ENCODE peak calls at places on chromosomes 13 and 19, in five cellular contexts. One of them, this sample, is unnamed.

GRCh38 chr13:37065893-37066526 is 6.5 kb upstream of the SUPT20H start:
- DNase-seq in fibroblast of mammary gland: no peak
- DNase-seq in EH: no peak
- DNase-seq in hypothalamus: no peak
- DNase-seq in Calu3: no peak
- DNase-seq in this sample: no peak

GRCh38 chr13:27961227-27962085 is 7.7 kb downstream of the CDX2 start:
- DNase-seq in Calu3: no peak
- DNase-seq in EH: no peak
- DNase-seq in fibroblast of mammary gland: no peak
- DNase-seq in hypothalamus: no peak
- DNase-seq in this sample: peak

GRCh38 chr13:114102521-114103288 is 29.7 kb downstream of the RASA3 start:
- DNase-seq in EH: no peak
- DNase-seq in Calu3: no peak
- DNase-seq in fibroblast of mammary gland: no peak
- DNase-seq in hypothalamus: no peak
- DNase-seq in this sample: peak

GRCh38 chr13:30743319-30744055 is 8.1 kb downstream of the ALOX5AP start:
- DNase-seq in Calu3: peak
- DNase-seq in EH: peak
- DNase-seq in fibroblast of mammary gland: peak
- DNase-seq in hypothalamus: no peak
- DNase-seq in this sample: no peak

GRCh38 chr13:114115191-114115671 is 17.2 kb downstream of the RASA3 start:
- DNase-seq in fibroblast of mammary gland: peak
- DNase-seq in Calu3: peak
- DNase-seq in EH: peak
- DNase-seq in hypothalamus: no peak
- DNase-seq in this sample: peak

GRCh38 chr13:74203576-74203975 is 69.4 kb upstream of the KLF12 start:
- DNase-seq in EH: peak
- DNase-seq in Calu3: no peak
- DNase-seq in fibroblast of mammary gland: peak
- DNase-seq in hypothalamus: no peak
- DNase-seq in this sample: no peak

GRCh38 chr19:4916292-4917082 is 7.2 kb downstream of the UHRF1 start:
- DNase-seq in Calu3: no peak
- DNase-seq in fibroblast of mammary gland: no peak
- DNase-seq in EH: no peak
- DNase-seq in hypothalamus: no peak
- DNase-seq in this sample: no peak

GRCh38 chr19:45607071-45608029 is 5.3 kb upstream of the GPR4 start:
- DNase-seq in Calu3: peak
- DNase-seq in fibroblast of mammary gland: peak
- DNase-seq in hypothalamus: peak
- DNase-seq in EH: peak
- DNase-seq in this sample: peak

GRCh38 chr19:53881482-53882390 is at the start of gene PRKCG:
- DNase-seq in hypothalamus: peak
- DNase-seq in Calu3: peak
- DNase-seq in EH: no peak
- DNase-seq in fibroblast of mammary gland: no peak
- DNase-seq in this sample: no peak

GRCh38 chr19:51296331-51297093 is 14.9 kb upstream of the IGLON5 start:
- DNase-seq in hypothalamus: no peak
- DNase-seq in EH: no peak
- DNase-seq in Calu3: no peak
- DNase-seq in fibroblast of mammary gland: no peak
- DNase-seq in this sample: no peak

GRCh38 chr13:59342396-59342795 is 821.3 kb downstream of the DIAPH3 start:
- DNase-seq in fibroblast of mammary gland: no peak
- DNase-seq in hypothalamus: no peak
- DNase-seq in Calu3: no peak
- DNase-seq in EH: no peak
- DNase-seq in this sample: no peak

GRCh38 chr13:80705371-80706163 is 364.6 kb upstream of the SPRY2 start:
- DNase-seq in fibroblast of mammary gland: no peak
- DNase-seq in hypothalamus: no peak
- DNase-seq in Calu3: no peak
- DNase-seq in EH: no peak
- DNase-seq in this sample: peak

GRCh38 chr19:47099576-47100050 is 14.0 kb downstream of the ZC3H4 start:
- DNase-seq in fibroblast of mammary gland: no peak
- DNase-seq in EH: no peak
- DNase-seq in Calu3: no peak
- DNase-seq in hypothalamus: no peak
- DNase-seq in this sample: no peak

GRCh38 chr13:112069063-112069726 is 2.2 kb downstream of the SOX1 start:
- DNase-seq in fibroblast of mammary gland: no peak
- DNase-seq in Calu3: no peak
- DNase-seq in EH: no peak
- DNase-seq in hypothalamus: no peak
- DNase-seq in this sample: no peak

GRCh38 chr13:81480634-81481033 is 1139.7 kb upstream of the SPRY2 start:
- DNase-seq in hypothalamus: no peak
- DNase-seq in EH: no peak
- DNase-seq in fibroblast of mammary gland: no peak
- DNase-seq in Calu3: no peak
- DNase-seq in this sample: no peak

GRCh38 chr13:24304620-24305019 is 4.8 kb upstream of the C1QTNF9 start:
- DNase-seq in hypothalamus: no peak
- DNase-seq in EH: no peak
- DNase-seq in Calu3: no peak
- DNase-seq in fibroblast of mammary gland: no peak
- DNase-seq in this sample: no peak

GRCh38 chr19:5141926-5142724 is 173.2 kb downstream of the KDM4B start:
- DNase-seq in hypothalamus: no peak
- DNase-seq in EH: no peak
- DNase-seq in fibroblast of mammary gland: no peak
- DNase-seq in Calu3: no peak
- DNase-seq in this sample: no peak

GRCh38 chr19:38032151-38032550 is 125.1 kb downstream of the SIPA1L3 start:
- DNase-seq in Calu3: no peak
- DNase-seq in EH: peak
- DNase-seq in hypothalamus: no peak
- DNase-seq in fibroblast of mammary gland: peak
- DNase-seq in this sample: no peak

GRCh38 chr13:98301721-98302120 is 124.7 kb upstream of the RNF113B start:
- DNase-seq in Calu3: no peak
- DNase-seq in hypothalamus: no peak
- DNase-seq in EH: peak
- DNase-seq in fibroblast of mammary gland: no peak
- DNase-seq in this sample: no peak

GRCh38 chr19:7970716-7971448 is 27.4 kb upstream of the TIMM44 start:
- DNase-seq in hypothalamus: no peak
- DNase-seq in EH: peak
- DNase-seq in Calu3: peak
- DNase-seq in fibroblast of mammary gland: peak
- DNase-seq in this sample: no peak

GRCh38 chr19:31533114-31533513 is 183.9 kb upstream of the TSHZ3 start:
- DNase-seq in fibroblast of mammary gland: peak
- DNase-seq in hypothalamus: no peak
- DNase-seq in EH: no peak
- DNase-seq in Calu3: no peak
- DNase-seq in this sample: peak

GRCh38 chr13:75486654-75487053 is 4.7 kb upstream of the TBC1D4 start:
- DNase-seq in Calu3: no peak
- DNase-seq in EH: no peak
- DNase-seq in fibroblast of mammary gland: no peak
- DNase-seq in hypothalamus: no peak
- DNase-seq in this sample: no peak

GRCh38 chr13:101511766-101512165 is 59.3 kb downstream of the ITGBL1 start:
- DNase-seq in fibroblast of mammary gland: peak
- DNase-seq in hypothalamus: no peak
- DNase-seq in EH: peak
- DNase-seq in Calu3: no peak
- DNase-seq in this sample: no peak

GRCh38 chr19:49849433-49850220 is 1.3 kb upstream of the PTOV1 start:
- DNase-seq in fibroblast of mammary gland: no peak
- DNase-seq in hypothalamus: no peak
- DNase-seq in EH: no peak
- DNase-seq in Calu3: no peak
- DNase-seq in this sample: no peak

GRCh38 chr19:35704218-35704617 is at the start of gene ZBTB32:
- DNase-seq in hypothalamus: no peak
- DNase-seq in EH: peak
- DNase-seq in fibroblast of mammary gland: peak
- DNase-seq in Calu3: no peak
- DNase-seq in this sample: no peak

GRCh38 chr13:28161370-28161769 is 23.0 kb downstream of the PAN3 start:
- DNase-seq in fibroblast of mammary gland: peak
- DNase-seq in Calu3: no peak
- DNase-seq in hypothalamus: no peak
- DNase-seq in EH: peak
- DNase-seq in this sample: no peak

GRCh38 chr13:75486146-75486545 is 4.2 kb upstream of the TBC1D4 start:
- DNase-seq in fibroblast of mammary gland: no peak
- DNase-seq in EH: no peak
- DNase-seq in Calu3: no peak
- DNase-seq in hypothalamus: no peak
- DNase-seq in this sample: no peak

GRCh38 chr19:58569943-58570670 is 3.0 kb downstream of the MZF1 start:
- DNase-seq in EH: no peak
- DNase-seq in Calu3: no peak
- DNase-seq in fibroblast of mammary gland: no peak
- DNase-seq in hypothalamus: no peak
- DNase-seq in this sample: peak

GRCh38 chr19:13859361-13859880 is 17.5 kb upstream of the NANOS3 start:
- DNase-seq in Calu3: no peak
- DNase-seq in fibroblast of mammary gland: peak
- DNase-seq in EH: peak
- DNase-seq in hypothalamus: no peak
- DNase-seq in this sample: no peak

GRCh38 chr19:49502866-49503581 is 6.8 kb downstream of the RPS11 start:
- DNase-seq in Calu3: peak
- DNase-seq in hypothalamus: no peak
- DNase-seq in fibroblast of mammary gland: peak
- DNase-seq in EH: peak
- DNase-seq in this sample: peak

GRCh38 chr19:45746866-45747265 is 13.6 kb downstream of the MEIOSIN start:
- DNase-seq in fibroblast of mammary gland: no peak
- DNase-seq in hypothalamus: no peak
- DNase-seq in Calu3: no peak
- DNase-seq in EH: peak
- DNase-seq in this sample: no peak

GRCh38 chr19:20078696-20079095 is 896 bp downstream of the ZNF90 start:
- DNase-seq in EH: peak
- DNase-seq in fibroblast of mammary gland: peak
- DNase-seq in hypothalamus: no peak
- DNase-seq in Calu3: peak
- DNase-seq in this sample: peak

GRCh38 chr19:46229442-46229841 is at the start of gene IGFL1:
- DNase-seq in Calu3: no peak
- DNase-seq in fibroblast of mammary gland: no peak
- DNase-seq in hypothalamus: no peak
- DNase-seq in EH: no peak
- DNase-seq in this sample: no peak

GRCh38 chr13:30235206-30235605 is 72.1 kb downstream of the KATNAL1 start:
- DNase-seq in fibroblast of mammary gland: peak
- DNase-seq in Calu3: no peak
- DNase-seq in EH: no peak
- DNase-seq in hypothalamus: no peak
- DNase-seq in this sample: no peak

GRCh38 chr19:13997637-13997962 is 8.5 kb downstream of the RFX1 start:
- DNase-seq in fibroblast of mammary gland: no peak
- DNase-seq in EH: no peak
- DNase-seq in Calu3: no peak
- DNase-seq in hypothalamus: no peak
- DNase-seq in this sample: no peak

GRCh38 chr19:49590971-49591730 is at the start of gene PRR12:
- DNase-seq in fibroblast of mammary gland: peak
- DNase-seq in Calu3: peak
- DNase-seq in hypothalamus: peak
- DNase-seq in EH: peak
- DNase-seq in this sample: no peak

GRCh38 chr13:75512253-75512652 is 25.4 kb downstream of the COMMD6 start:
- DNase-seq in EH: no peak
- DNase-seq in hypothalamus: no peak
- DNase-seq in fibroblast of mammary gland: no peak
- DNase-seq in Calu3: no peak
- DNase-seq in this sample: no peak

GRCh38 chr13:110306340-110306959 is 507 bp downstream of the COL4A1 start:
- DNase-seq in hypothalamus: no peak
- DNase-seq in EH: peak
- DNase-seq in fibroblast of mammary gland: peak
- DNase-seq in Calu3: no peak
- DNase-seq in this sample: peak

GRCh38 chr19:46460981-46461380 is 10.4 kb downstream of the PNMA8A start:
- DNase-seq in hypothalamus: no peak
- DNase-seq in EH: no peak
- DNase-seq in Calu3: no peak
- DNase-seq in fibroblast of mammary gland: no peak
- DNase-seq in this sample: no peak

This sample was measured in lower leg skin.